ENCODE peak calls at places on chromosomes 13 and 19, in nine cellular contexts. U is stimulated activated CD4-positive, alpha-beta T cell treated with anti-CD3 and anti-CD28 coated beads, Interleukin-4, amount 100 ng/mL, for 48 hours; N is endothelial cell; J is kidney tubule cell; H is retinal pigment epithelial cell; T is activated T-cell treated with anti-CD3 and anti-CD28 coated beads, Interleukin-2, amount 50 U/mL, for 72 hours; O is NCI-H460; E is AG09309; K is NCI-H2107. C is an unnamed sample.

GRCh38 chr13:25371158-25371557 is 616 bp upstream of the ATP8A2 start:
- DNase-seq in E (no peak), N (no peak), T (no peak), H (no peak), U (no peak), J (no peak), O (no peak), K (no peak), C (no peak)

GRCh38 chr19:5914946-5915781 is 1.1 kb downstream of the CAPS start:
- DNase-seq in K (no peak), E (no peak), O (no peak), N (no peak), H (no peak), T (no peak), J (no peak), U (no peak), C (no peak)

GRCh38 chr13:44368062-44368591 is 5.5 kb upstream of the SERP2 start:
- DNase-seq in T (no peak), K (no peak), H (peak; percentile 57), N (no peak), J (no peak), U (no peak), O (no peak), E (peak; percentile 75), C (peak; percentile 59)

GRCh38 chr13:49428041-49428763 is 15.7 kb downstream of the CAB39L start:
- DNase-seq in N (no peak), T (no peak), E (no peak), H (no peak), K (no peak), U (no peak), J (no peak), O (no peak), C (no peak)

GRCh38 chr19:51181913-51182419 is 39.9 kb downstream of the SIGLEC7 start:
- DNase-seq in T (no peak), U (no peak), O (no peak), K (no peak), H (no peak), J (no peak), N (no peak), E (no peak), C (no peak)

GRCh38 chr13:102401755-102402154 is at the start of gene FGF14:
- DNase-seq in U (no peak), H (no peak), K (no peak), J (no peak), O (no peak), T (no peak), E (no peak), N (no peak), C (no peak)

GRCh38 chr19:48638831-48639381 is 1.7 kb upstream of the DBP start:
- DNase-seq in J (no peak), K (no peak), E (no peak), T (no peak), H (no peak), O (no peak), U (no peak), N (no peak), C (no peak)

GRCh38 chr19:41945135-41945766 is 13.9 kb downstream of the RABAC1 start:
- DNase-seq in T (peak; percentile 90), K (no peak), H (no peak), N (no peak), U (peak; percentile 81), O (no peak), J (no peak), E (no peak), C (no peak)

GRCh38 chr19:31160346-31160926 is 188.8 kb downstream of the TSHZ3 start:
- DNase-seq in T (no peak), O (no peak), J (no peak), E (no peak), K (no peak), U (no peak), N (no peak), H (no peak), C (no peak)

GRCh38 chr19:35135389-35135909 is 590 bp upstream of the LGI4 start:
- DNase-seq in H (no peak), N (peak; percentile 85), O (peak; percentile 50), J (peak; percentile 55), K (no peak), T (peak; percentile 80), U (peak; percentile 61), E (no peak), C (no peak)

GRCh38 chr19:1855040-1855827 is 7.0 kb upstream of the REXO1 start:
- DNase-seq in O (peak; percentile 81), H (peak; percentile 56), T (peak; percentile 91), K (no peak), U (peak; percentile 83), J (peak; percentile 51), E (no peak), N (peak; percentile 85), C (peak; percentile 84)

GRCh38 chr13:41222259-41222852 is 28.0 kb upstream of the KBTBD7 start:
- DNase-seq in H (no peak), N (peak; percentile 59), O (peak; percentile 47), J (peak; percentile 78), U (peak; percentile 50), K (no peak), T (peak; percentile 56), E (no peak), C (no peak)

GRCh38 chr19:27918818-27919217 is 1294.1 kb downstream of the UQCRFS1 start:
- DNase-seq in T (no peak), K (no peak), E (no peak), U (no peak), N (no peak), J (no peak), O (no peak), H (no peak), C (no peak)

GRCh38 chr19:35644987-35645679 is 3.0 kb upstream of the COX6B1 start:
- DNase-seq in T (peak; percentile 91), N (peak; percentile 58), E (no peak), U (peak; percentile 83), J (peak; percentile 15), O (peak; percentile 57), H (no peak), K (no peak), C (no peak)

GRCh38 chr19:11152318-11153062 is 3.1 kb downstream of the SPC24 start:
- DNase-seq in E (no peak), N (no peak), H (peak; percentile 82), U (no peak), O (no peak), K (no peak), T (no peak), J (peak; percentile 84), C (peak; percentile 74)

GRCh38 chr13:63741029-63741813 is 2325.6 kb upstream of the PCDH20 start:
- DNase-seq in H (no peak), K (no peak), J (no peak), N (no peak), U (no peak), O (no peak), T (no peak), E (no peak), C (no peak)

GRCh38 chr13:32060319-32060924 is 28.8 kb downstream of the FRY start:
- DNase-seq in N (no peak), K (no peak), O (no peak), H (no peak), J (no peak), T (no peak), U (no peak), E (no peak), C (no peak)

GRCh38 chr19:18433039-18433691 is 4.8 kb downstream of the ISYNA1 start:
- DNase-seq in K (no peak), J (no peak), T (no peak), U (no peak), N (no peak), H (no peak), O (no peak), E (no peak), C (no peak)

GRCh38 chr13:70893832-70894231 is 785.6 kb upstream of the KLHL1 start:
- DNase-seq in O (no peak), U (no peak), J (no peak), E (no peak), N (no peak), H (no peak), K (no peak), T (no peak), C (no peak)

GRCh38 chr13:93361703-93362102 is 135.1 kb downstream of the GPC6 start:
- DNase-seq in J (no peak), U (no peak), H (no peak), O (no peak), K (no peak), E (no peak), N (no peak), T (no peak), C (no peak)

GRCh38 chr19:1904385-1905070 is 671 bp upstream of the ADAT3 start:
- DNase-seq in U (no peak), T (no peak), H (peak; percentile 29), E (no peak), K (no peak), O (no peak), N (no peak), J (peak; percentile 59), C (no peak)

GRCh38 chr19:58034476-58034790 is 608 bp downstream of the ZSCAN1 start:
- DNase-seq in H (no peak), O (no peak), U (no peak), J (no peak), E (no peak), N (no peak), K (no peak), T (no peak), C (no peak)

GRCh38 chr13:71712988-71713653 is 153.9 kb downstream of the DACH1 start:
- DNase-seq in K (no peak), O (no peak), U (no peak), T (no peak), J (no peak), N (peak; percentile 31), E (no peak), H (peak; percentile 79), C (no peak)

GRCh38 chr19:43412441-43412840 is 2.2 kb upstream of the TEX101 start:
- DNase-seq in H (no peak), K (no peak), J (no peak), T (no peak), N (no peak), E (no peak), U (no peak), O (no peak), C (no peak)

GRCh38 chr13:37681295-37682032 is 82.9 kb upstream of the POSTN start:
- DNase-seq in E (peak; percentile 76), H (peak; percentile 40), K (no peak), J (no peak), N (no peak), U (no peak), O (no peak), T (no peak), C (peak; percentile 67)

GRCh38 chr19:3340340-3340739 is 26.0 kb upstream of the NFIC start:
- DNase-seq in K (no peak), E (no peak), T (no peak), J (no peak), O (no peak), H (no peak), N (no peak), U (no peak), C (no peak)

GRCh38 chr13:109836629-109837607 is 50.5 kb upstream of the IRS2 start:
- DNase-seq in U (no peak), K (no peak), O (no peak), N (no peak), H (no peak), J (peak; percentile 92), T (no peak), E (no peak), C (no peak)

GRCh38 chr19:41226053-41226873 is 7.2 kb downstream of the AXL start:
- DNase-seq in K (no peak), J (peak; percentile 94), N (peak; percentile 33), H (peak; percentile 65), O (peak; percentile 45), T (peak; percentile 62), U (peak; percentile 24), E (peak; percentile 67), C (peak; percentile 85)

GRCh38 chr13:110445183-110445582 is 116.3 kb downstream of the RAB20 start:
- DNase-seq in T (no peak), K (no peak), E (no peak), O (no peak), U (no peak), N (no peak), H (no peak), J (no peak), C (no peak)

GRCh38 chr19:11781295-11782057 is 14.7 kb downstream of the ZNF441 start:
- DNase-seq in T (no peak), O (no peak), H (no peak), E (no peak), U (no peak), N (no peak), J (no peak), K (no peak), C (no peak)

GRCh38 chr13:81872581-81872980 is 1531.7 kb upstream of the SPRY2 start:
- DNase-seq in J (peak; percentile 39), U (no peak), O (peak; percentile 18), K (no peak), N (peak; percentile 35), T (no peak), E (no peak), H (no peak), C (no peak)